ENCODE peak calls at places on chromosome 5, in ten cellular contexts. N is NCI-H1092; S is NK-92 treated with Interleukin-12 subunit alpha and Interleukin-12 subunit beta, amount 100 ng/mL, for 24 hours; U is naive B cell; X is adipocyte; T is stimulated activated CD4-positive, alpha-beta T cell treated with anti-CD3 and anti-CD28 coated beads, Interleukin-1b, Interleukin-23, amount 100 ng/mL, for 4 hours; V is myocyte; W is erythroblast; L is activated T-cell treated with anti-CD3 and anti-CD28 coated beads, Interleukin-2, amount 50 U/mL, for 72 hours; P is H54. A is an unnamed sample.
A peak's percentile ranks its signal among the peaks of the same experiment; 100 is the strongest.

GRCh38 chr5:132678735-132679134 is 4.9 kb downstream of the IL4 start:
- DNase-seq in N (no peak), S (no peak), U (no peak), X (no peak), T (no peak), V (no peak), W (no peak), L (no peak), P (no peak), A (no peak)

GRCh38 chr5:91025449-91025848 is 357.7 kb downstream of the ARRDC3 start:
- DNase-seq in N (no peak), S (no peak), U (no peak), X (no peak), T (no peak), V (no peak), W (no peak), L (no peak), P (no peak), A (no peak)

GRCh38 chr5:117679046-117679445 is 1104.4 kb upstream of the SEMA6A start:
- DNase-seq in N (no peak), S (no peak), U (no peak), X (peak; percentile 4), T (no peak), V (peak; percentile 74), W (no peak), L (no peak), P (no peak), A (no peak)

GRCh38 chr5:142323480-142324376 is 1.1 kb downstream of the SPRY4 start:
- DNase-seq in N (no peak), S (no peak), U (no peak), X (peak; percentile 81), T (no peak), V (peak; percentile 53), W (no peak), L (no peak), P (no peak), A (no peak)

GRCh38 chr5:151721812-151722391 is 35.2 kb upstream of the SPARC start:
- DNase-seq in N (no peak), S (no peak), U (no peak), X (no peak), T (no peak), V (no peak), W (no peak), L (no peak), P (no peak), A (no peak)

GRCh38 chr5:61184708-61185107 is 22.4 kb upstream of the SMIM15 start:
- DNase-seq in N (no peak), S (no peak), U (no peak), X (peak; percentile 50), T (no peak), V (no peak), W (no peak), L (no peak), P (no peak), A (no peak)

GRCh38 chr5:54450542-54450941 is 5.0 kb upstream of the HSPB3 start:
- DNase-seq in N (no peak), S (no peak), U (no peak), X (no peak), T (no peak), V (no peak), W (no peak), L (no peak), P (no peak), A (no peak)

GRCh38 chr5:57066921-57067914 is 106.6 kb upstream of the GPBP1 start:
- DNase-seq in N (no peak), S (no peak), U (no peak), X (peak; percentile 11), T (no peak), V (peak; percentile 2), W (peak; percentile 65), L (no peak), P (no peak), A (no peak)

GRCh38 chr5:171596391-171596878 is 177.0 kb downstream of the FGF18 start:
- DNase-seq in N (no peak), S (no peak), U (no peak), X (peak; percentile 71), T (no peak), V (peak; percentile 63), W (no peak), L (no peak), P (peak; percentile 72), A (no peak)

GRCh38 chr5:175576591-175576990 is 81.3 kb upstream of the HRH2 start:
- DNase-seq in N (no peak), S (no peak), U (no peak), X (no peak), T (no peak), V (no peak), W (no peak), L (no peak), P (no peak), A (no peak)

GRCh38 chr5:56717253-56717987 is 97.9 kb upstream of the MAP3K1 start:
- DNase-seq in N (no peak), S (no peak), U (no peak), X (peak; percentile 9), T (no peak), V (no peak), W (peak; percentile 5), L (no peak), P (no peak), A (no peak)

GRCh38 chr5:173837654-173838053 is 50.5 kb upstream of the CPEB4 start:
- DNase-seq in N (no peak), S (no peak), U (no peak), X (peak; percentile 17), T (no peak), V (no peak), W (no peak), L (no peak), P (no peak), A (no peak)

GRCh38 chr5:178271726-178272479 is 39.3 kb upstream of the PHYKPL start:
- DNase-seq in N (no peak), S (no peak), U (no peak), X (no peak), T (no peak), V (no peak), W (no peak), L (no peak), P (no peak), A (no peak)

GRCh38 chr5:138975098-138975847 is 100.1 kb upstream of the LRRTM2 start:
- DNase-seq in N (no peak), S (no peak), U (no peak), X (peak; percentile 6), T (no peak), V (peak; percentile 70), W (no peak), L (no peak), P (no peak), A (no peak)

GRCh38 chr5:77748160-77748559 is 28.0 kb downstream of the TBCA start:
- DNase-seq in N (no peak), S (no peak), U (no peak), X (no peak), T (no peak), V (no peak), W (peak; percentile 18), L (no peak), P (no peak), A (no peak)

GRCh38 chr5:1401681-1402096 is 43.6 kb downstream of the SLC6A3 start:
- DNase-seq in N (no peak), S (no peak), U (no peak), X (no peak), T (no peak), V (no peak), W (no peak), L (no peak), P (no peak), A (no peak)

GRCh38 chr5:126449751-126450271 is 26.6 kb downstream of the GRAMD2B start:
- DNase-seq in N (no peak), S (peak; percentile 23), U (no peak), X (peak; percentile 61), T (peak; percentile 51), V (peak; percentile 45), W (no peak), L (peak; percentile 72), P (peak; percentile 26), A (no peak)

GRCh38 chr5:141878186-141878770 is at the start of gene PCDH1:
- DNase-seq in N (no peak), S (no peak), U (peak; percentile 28), X (peak; percentile 72), T (no peak), V (peak; percentile 41), W (peak; percentile 37), L (peak; percentile 30), P (peak; percentile 40), A (no peak)

GRCh38 chr5:29208026-29208425 is 1985.5 kb upstream of the CDH6 start:
- DNase-seq in N (no peak), S (no peak), U (no peak), X (no peak), T (no peak), V (no peak), W (no peak), L (no peak), P (no peak), A (no peak)

GRCh38 chr5:96816991-96817390 is 9.2 kb upstream of the ERAP1 start:
- DNase-seq in N (no peak), S (no peak), U (peak; percentile 15), X (no peak), T (no peak), V (peak; percentile 30), W (no peak), L (no peak), P (no peak), A (no peak)

GRCh38 chr5:919356-920000 is 26.8 kb downstream of the TRIP13 start:
- DNase-seq in N (no peak), S (no peak), U (no peak), X (no peak), T (no peak), V (no peak), W (no peak), L (no peak), P (no peak), A (peak; percentile 96)

GRCh38 chr5:128681764-128682664 is 144.0 kb upstream of the FBN2 start:
- DNase-seq in N (no peak), S (no peak), U (no peak), X (no peak), T (no peak), V (no peak), W (no peak), L (no peak), P (no peak), A (no peak)

GRCh38 chr5:141806626-141807025 is 71.6 kb downstream of the PCDH1 start:
- DNase-seq in N (no peak), S (no peak), U (no peak), X (no peak), T (no peak), V (no peak), W (no peak), L (no peak), P (no peak), A (no peak)

GRCh38 chr5:71938886-71939285 is 168.4 kb upstream of the MAP1B start:
- DNase-seq in N (no peak), S (no peak), U (no peak), X (no peak), T (no peak), V (no peak), W (peak; percentile 24), L (no peak), P (no peak), A (peak; percentile 4)

GRCh38 chr5:40606077-40606765 is 73.5 kb upstream of the PTGER4 start:
- DNase-seq in N (no peak), S (no peak), U (no peak), X (no peak), T (no peak), V (no peak), W (no peak), L (no peak), P (no peak), A (no peak)

GRCh38 chr5:134113908-134114875 is at the start of gene TCF7:
- DNase-seq in N (peak; percentile 30), S (no peak), U (peak; percentile 60), X (peak; percentile 92), T (peak; percentile 64), V (peak; percentile 77), W (peak; percentile 89), L (peak; percentile 83), P (peak; percentile 95), A (peak; percentile 68)

GRCh38 chr5:78690593-78690972 is 42.0 kb upstream of the LHFPL2 start:
- DNase-seq in N (no peak), S (no peak), U (no peak), X (no peak), T (no peak), V (no peak), W (no peak), L (no peak), P (no peak), A (no peak)

GRCh38 chr5:168047669-168048111 is 243.8 kb upstream of the WWC1 start:
- DNase-seq in N (no peak), S (no peak), U (no peak), X (no peak), T (no peak), V (no peak), W (no peak), L (no peak), P (no peak), A (no peak)